ENCODE peak calls at places on chromosomes 2 and 18, in four cellular contexts. X, I, V and E are unnamed samples.

GRCh38 chr2:179751184-179751809 is 110.1 kb downstream of the ZNF385B start:
- DNase-seq in X (peak; percentile 27), I (peak; percentile 44), V (no peak), E (no peak)

GRCh38 chr2:75570948-75571729 is 10.4 kb upstream of the EVA1A start:
- DNase-seq in X (no peak), I (peak; percentile 45), V (no peak), E (no peak)

GRCh38 chr2:240983361-240983995 is 14.9 kb upstream of the SNED1 start:
- DNase-seq in X (peak; percentile 75), V (no peak), I (peak; percentile 25), E (no peak)

GRCh38 chr2:205934443-205934842 is 151.5 kb downstream of the INO80D start:
- DNase-seq in X (peak; percentile 54), I (peak; percentile 12), V (no peak), E (no peak)

GRCh38 chr18:61471832-61472406 is 138.7 kb downstream of the CDH20 start:
- DNase-seq in V (no peak), X (no peak), I (no peak), E (no peak)

GRCh38 chr2:15306706-15307105 is 254.4 kb downstream of the NBAS start:
- DNase-seq in V (no peak), I (no peak), X (no peak), E (no peak)

GRCh38 chr18:45291616-45292612 is 323.4 kb upstream of the SLC14A2 start:
- DNase-seq in X (no peak), I (peak; percentile 18), V (no peak), E (no peak)

GRCh38 chr2:154375625-154376020 is 322.9 kb upstream of the KCNJ3 start:
- DNase-seq in V (no peak), X (peak; percentile 69), I (peak; percentile 65), E (no peak)

GRCh38 chr2:237942512-237942897 is 24.3 kb upstream of the UBE2F start:
- DNase-seq in X (no peak), V (no peak), I (no peak), E (no peak)

GRCh38 chr2:207928079-207928478 is 97.2 kb downstream of the PLEKHM3 start:
- DNase-seq in X (no peak), V (no peak), I (no peak), E (no peak)

GRCh38 chr18:48997985-48998831 is 47.4 kb upstream of the SMAD7 start:
- DNase-seq in X (peak; percentile 96), V (no peak), I (peak; percentile 97), E (no peak)

GRCh38 chr18:59659486-59660187 is 37.6 kb downstream of the CCBE1 start:
- DNase-seq in V (no peak), X (no peak), I (peak; percentile 63), E (no peak)

GRCh38 chr18:23857756-23858155 is 156.8 kb upstream of the TTC39C start:
- DNase-seq in V (no peak), I (peak; percentile 90), X (no peak), E (no peak)

GRCh38 chr2:36450466-36451196 is 95.1 kb downstream of the CRIM1 start:
- DNase-seq in V (no peak), I (peak; percentile 60), X (no peak), E (no peak)

GRCh38 chr2:1491751-1492150 is 78.5 kb downstream of the TPO start:
- DNase-seq in V (no peak), I (no peak), X (no peak), E (no peak)

GRCh38 chr2:237542001-237542704 is 24.2 kb upstream of the PRLH start:
- DNase-seq in V (no peak), I (no peak), X (peak; percentile 37), E (no peak)

GRCh38 chr18:62999392-62999791 is 284.1 kb downstream of the PHLPP1 start:
- DNase-seq in V (no peak), I (no peak), X (peak; percentile 9), E (no peak)

GRCh38 chr2:146652311-146652710 is 1192.5 kb upstream of the ACVR2A start:
- DNase-seq in I (peak; percentile 13), V (no peak), X (no peak), E (no peak)

GRCh38 chr2:176175729-176176074 is 12.8 kb upstream of the HOXD1 start:
- DNase-seq in V (no peak), X (no peak), I (no peak), E (no peak)

GRCh38 chr2:142462291-142462690 is 331.5 kb upstream of the LRP1B start:
- DNase-seq in X (no peak), I (peak; percentile 25), V (no peak), E (no peak)

GRCh38 chr2:96665083-96665569 is 22.6 kb downstream of the FER1L5 start:
- DNase-seq in X (peak; percentile 89), V (no peak), I (peak; percentile 99), E (no peak)

GRCh38 chr18:10412933-10413332 is 41.5 kb upstream of the APCDD1 start:
- DNase-seq in I (peak; percentile 95), X (no peak), V (no peak), E (no peak)

GRCh38 chr18:2147866-2148265 is 423.4 kb downstream of the METTL4 start:
- DNase-seq in X (no peak), V (no peak), I (peak; percentile 99), E (no peak)

GRCh38 chr2:179344970-179345369 is 80.3 kb upstream of the SESTD1 start:
- DNase-seq in I (peak; percentile 22), X (no peak), V (no peak), E (no peak)

GRCh38 chr2:186274936-186275575 is 211.0 kb upstream of the ZC3H15 start:
- DNase-seq in V (no peak), X (peak; percentile 12), I (peak; percentile 82), E (no peak)

GRCh38 chr2:206627632-206628031 is 14.7 kb upstream of the FAM237A start:
- DNase-seq in I (no peak), X (no peak), V (no peak), E (no peak)

GRCh38 chr18:5142859-5143258 is 54.2 kb downstream of the AKAIN1 start:
- DNase-seq in V (no peak), I (no peak), X (no peak), E (no peak)

GRCh38 chr18:58640891-58641610 is 12.2 kb upstream of the ALPK2 start:
- DNase-seq in V (no peak), X (no peak), I (no peak), E (no peak)

DNA sequence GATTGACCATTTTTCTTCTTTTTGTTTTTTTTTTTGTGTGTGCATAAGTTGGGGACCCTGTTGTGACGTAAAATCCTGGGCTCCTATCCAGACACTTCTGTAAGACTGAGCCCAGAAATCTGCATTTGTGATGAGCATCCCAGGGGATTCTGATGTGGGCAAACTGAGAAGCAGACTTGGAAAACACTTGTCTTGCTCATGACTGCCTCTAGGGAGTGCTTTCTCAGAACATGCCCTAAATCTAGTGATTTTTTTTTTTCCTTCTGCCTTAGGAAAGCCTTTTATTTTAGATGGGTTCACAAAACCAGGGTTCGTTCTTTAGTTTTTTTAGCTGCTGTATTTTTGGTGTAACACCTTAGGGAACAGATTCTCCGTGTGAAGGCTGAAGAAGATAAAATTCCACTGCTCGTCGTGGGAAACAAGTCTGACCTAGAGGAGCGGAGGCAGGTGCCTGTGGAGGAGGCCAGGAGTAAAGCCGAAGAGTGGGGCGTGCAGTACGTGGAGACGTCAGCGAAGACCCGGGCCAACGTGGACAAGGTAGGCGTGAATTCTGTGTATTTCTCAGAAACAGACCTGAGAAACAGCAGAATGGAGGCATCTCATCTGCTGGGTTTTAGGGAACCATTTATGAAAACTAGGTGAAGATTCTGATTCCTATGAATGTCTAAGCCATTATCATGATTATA is 36.7 kb downstream of the RALB start:
- DNase-seq in X (no peak), V (no peak), I (no peak), E (no peak)
- TF ChIP-seq CTCF in X (no peak), V (no peak), I (no peak), E (no peak)

GRCh38 chr2:43219383-43220228 is 6.8 kb downstream of the ZFP36L2 start:
- DNase-seq in X (peak; percentile 93), V (peak; percentile 87), I (peak; percentile 71), E (peak; percentile 73)
- TF ChIP-seq CTCF in X (no peak), V (no peak), I (no peak), E (no peak)

GRCh38 chr2:59889305-59889704 is 664.1 kb downstream of the BCL11A start:
- DNase-seq in I (no peak), V (no peak), X (no peak), E (no peak)

GRCh38 chr2:59888706-59889105 is 664.7 kb downstream of the BCL11A start:
- DNase-seq in V (no peak), X (no peak), I (no peak), E (no peak)

GRCh38 chr2:59886758-59887157 is 666.7 kb downstream of the BCL11A start:
- DNase-seq in I (no peak), X (no peak), V (no peak), E (no peak)

GRCh38 chr2:59887348-59887747 is 666.1 kb downstream of the BCL11A start:
- DNase-seq in X (no peak), I (no peak), V (no peak), E (no peak)

GRCh38 chr2:59888015-59888414 is 665.4 kb downstream of the BCL11A start:
- DNase-seq in V (peak; percentile 85), I (no peak), X (no peak), E (no peak)
- TF ChIP-seq CTCF in V (peak; percentile 22), I (no peak), X (no peak), E (no peak)

DNA sequence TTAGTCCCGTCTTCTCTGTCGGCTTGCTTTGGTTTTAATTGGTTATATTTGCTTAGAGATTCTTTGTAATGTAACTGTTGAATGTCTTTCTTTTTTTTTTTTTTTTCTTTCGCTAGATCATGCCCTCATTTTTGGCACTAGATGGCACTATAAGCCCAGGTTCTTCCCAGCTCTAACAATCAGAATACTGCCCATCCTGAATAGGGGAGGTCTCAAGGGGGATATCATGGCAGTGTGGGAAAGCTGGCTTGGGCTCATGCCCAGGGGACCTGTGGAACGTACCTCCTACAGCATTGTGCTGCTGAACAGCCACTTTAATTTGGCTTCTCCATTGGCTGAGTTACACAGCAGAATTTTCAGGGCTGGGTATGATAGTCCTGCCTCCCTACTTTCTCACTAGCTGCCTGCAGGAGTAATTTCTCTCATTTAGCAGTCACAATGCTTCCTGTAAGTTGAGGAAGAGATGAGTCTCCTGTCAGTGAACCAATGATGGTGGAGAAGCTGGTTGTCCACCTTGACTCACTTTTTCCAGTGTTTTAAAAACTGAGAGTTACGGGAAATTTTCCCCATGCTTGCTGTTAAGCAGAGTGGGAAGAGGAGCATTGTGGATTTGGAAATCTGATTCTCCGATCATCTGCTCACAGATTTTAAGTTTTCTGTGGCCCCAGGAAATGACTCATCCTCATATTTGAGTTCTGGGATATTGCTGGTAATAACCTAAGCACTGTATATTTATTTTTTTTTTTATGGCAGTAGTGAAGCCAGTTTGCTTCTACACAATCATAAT is 47.2 kb downstream of the RAD51AP2 start:
- DNase-seq in V (no peak), I (peak; percentile 75), X (peak; percentile 32), E (no peak)
- TF ChIP-seq CTCF in V (no peak), I (peak; percentile 39), X (peak; percentile 24), E (no peak)

DNA sequence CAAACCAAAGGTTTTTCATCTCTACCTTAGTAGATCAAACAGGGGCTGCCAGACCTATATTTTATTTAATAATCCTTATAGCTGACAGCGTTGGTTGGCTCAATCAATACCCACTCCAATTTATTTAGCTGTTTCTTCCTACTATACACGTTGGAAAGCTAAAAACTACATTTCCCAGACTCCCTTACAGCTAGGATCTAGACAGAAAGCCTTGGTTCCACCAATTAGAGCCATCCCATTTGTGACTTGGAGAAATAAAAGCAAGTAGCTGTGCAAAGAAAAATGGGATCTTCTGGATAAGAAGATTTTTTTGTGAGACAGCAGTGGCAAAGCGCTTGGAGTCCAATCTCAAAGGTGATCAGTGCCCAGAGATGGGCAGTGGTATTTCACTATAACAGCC is 331.3 kb upstream of the MEIS1 start:
- DNase-seq in X (no peak), V (no peak), I (no peak), E (no peak)
- TF ChIP-seq CTCF in X (no peak), V (no peak), I (no peak), E (no peak)